ENCODE peak calls at places on chromosome 20, in six cellular contexts. C is CD4-positive, CD25-positive, alpha-beta regulatory T cell; U is left lung; Z is brain microvascular endothelial cell; M is uterus; S is naive thymus-derived CD4-positive, alpha-beta T cell. N is an unnamed sample.

GRCh38 chr20:41392871-41393704 is 26.5 kb upstream of the EMILIN3 start:
- DNase-seq in Z (no peak), C (no peak), U (no peak), S (no peak), M (peak), N (no peak)

GRCh38 chr20:63265891-63266515 is 6.6 kb upstream of the ARFGAP1 start:
- DNase-seq in U (no peak), C (no peak), M (no peak), S (no peak), Z (no peak), N (no peak)

GRCh38 chr20:32581839-32582658 is 3.1 kb downstream of the NOL4L start:
- DNase-seq in U (no peak), Z (no peak), C (no peak), S (no peak), M (no peak), N (no peak)

GRCh38 chr20:56391596-56392281 is at the start of gene AURKA:
- DNase-seq in M (no peak), Z (no peak), C (no peak), S (no peak), U (no peak), N (no peak)

GRCh38 chr20:63279931-63280330 is 7.3 kb downstream of the ARFGAP1 start:
- DNase-seq in M (no peak), Z (no peak), S (no peak), U (no peak), C (no peak), N (no peak)

GRCh38 chr20:10675456-10675848 is 1.7 kb upstream of the JAG1 start:
- DNase-seq in U (no peak), Z (no peak), M (no peak), S (no peak), C (no peak), N (no peak)

GRCh38 chr20:63497138-63497945 is 1.5 kb downstream of the EEF1A2 start:
- DNase-seq in M (no peak), S (no peak), C (no peak), U (no peak), Z (no peak), N (no peak)

GRCh38 chr20:19945732-19946670 is 71.2 kb upstream of the NAA20 start:
- DNase-seq in Z (no peak), S (no peak), M (no peak), C (no peak), U (no peak), N (no peak)

GRCh38 chr20:62518911-62519310 is 43.1 kb upstream of the GATA5 start:
- DNase-seq in S (no peak), Z (no peak), U (no peak), M (no peak), C (no peak), N (no peak)

GRCh38 chr20:29497261-29497671 is 1760.2 kb upstream of the DEFB115 start:
- DNase-seq in Z (no peak), S (no peak), M (no peak), C (no peak), U (peak), N (no peak)

GRCh38 chr20:10414982-10415650 is 18.9 kb downstream of the MKKS start:
- DNase-seq in C (no peak), Z (peak), U (no peak), S (no peak), M (no peak), N (no peak)

GRCh38 chr20:62117658-62118057 is 4.6 kb upstream of the LSM14B start:
- DNase-seq in S (peak), C (peak), Z (no peak), U (no peak), M (no peak), N (no peak)

GRCh38 chr20:11853359-11853758 is 64.3 kb upstream of the BTBD3 start:
- DNase-seq in Z (no peak), M (no peak), S (no peak), C (no peak), U (no peak), N (no peak)

GRCh38 chr20:22339946-22340345 is 244.4 kb downstream of the FOXA2 start:
- DNase-seq in Z (no peak), U (no peak), M (no peak), C (no peak), S (no peak), N (no peak)

GRCh38 chr20:40249805-40250204 is 439.2 kb downstream of the MAFB start:
- DNase-seq in U (no peak), Z (no peak), C (no peak), M (no peak), S (no peak), N (no peak)

GRCh38 chr20:48217191-48217590 is 431.9 kb upstream of the SULF2 start:
- DNase-seq in M (peak), U (no peak), C (no peak), Z (no peak), S (no peak), N (no peak)

GRCh38 chr20:1294497-1294896 is 28.4 kb downstream of the SNPH start:
- DNase-seq in C (no peak), Z (no peak), S (no peak), U (no peak), M (no peak), N (no peak)

GRCh38 chr20:25005661-25006060 is 13.1 kb upstream of the APMAP start:
- DNase-seq in U (peak), M (no peak), Z (no peak), S (no peak), C (no peak), N (peak)

GRCh38 chr20:51712501-51713212 is 55.5 kb downstream of the ATP9A start:
- DNase-seq in M (no peak), C (no peak), S (no peak), U (no peak), Z (peak), N (no peak)

GRCh38 chr20:48671141-48671540 is 156.7 kb downstream of the PREX1 start:
- DNase-seq in M (no peak), U (no peak), Z (no peak), S (no peak), C (no peak), N (no peak)

GRCh38 chr20:10674684-10675455 is 1.1 kb upstream of the JAG1 start:
- DNase-seq in U (peak), C (peak), M (peak), S (no peak), Z (peak), N (peak)

GRCh38 chr20:62899633-62900051 is 26.7 kb downstream of the DIDO1 start:
- DNase-seq in M (no peak), U (no peak), S (no peak), Z (no peak), C (no peak), N (no peak)

GRCh38 chr20:10563935-10564492 is 109.8 kb downstream of the JAG1 start:
- DNase-seq in Z (no peak), C (no peak), S (no peak), M (no peak), U (no peak), N (no peak)

GRCh38 chr20:7790189-7790588 is 150.1 kb downstream of the HAO1 start:
- DNase-seq in S (no peak), Z (no peak), U (no peak), M (no peak), C (no peak), N (no peak)

GRCh38 chr20:48791666-48792071 is 36.1 kb downstream of the PREX1 start:
- DNase-seq in Z (no peak), M (no peak), U (no peak), C (no peak), S (no peak), N (no peak)

GRCh38 chr20:62644802-62645496 is 2.6 kb downstream of the SLCO4A1 start:
- DNase-seq in C (peak), M (no peak), S (no peak), Z (no peak), U (no peak), N (no peak)

GRCh38 chr20:36367370-36367745 is 61.2 kb downstream of the DLGAP4 start:
- DNase-seq in U (no peak), C (no peak), S (no peak), M (no peak), Z (no peak), N (no peak)
- H3K4me3 ChIP-seq in U (no peak), C (no peak), S (no peak), M (no peak), Z (no peak), N (no peak)

GRCh38 chr20:58894652-58895051 is 42.1 kb downstream of the GNAS start:
- DNase-seq in U (no peak), C (no peak), Z (no peak), M (no peak), S (no peak), N (no peak)

GRCh38 chr20:58895099-58895795 is 42.7 kb downstream of the GNAS start:
- DNase-seq in S (no peak), C (peak), U (no peak), Z (no peak), M (no peak), N (no peak)

GRCh38 chr20:58896820-58897219 is 44.3 kb downstream of the GNAS start:
- DNase-seq in M (no peak), U (no peak), S (no peak), Z (no peak), C (no peak), N (no peak)

GRCh38 chr20:58897493-58897892 is 45.0 kb downstream of the GNAS start:
- DNase-seq in C (no peak), Z (no peak), U (no peak), S (no peak), M (no peak), N (no peak)

GRCh38 chr20:58895796-58896180 is 43.3 kb downstream of the GNAS start:
- DNase-seq in Z (no peak), C (no peak), U (no peak), S (no peak), M (no peak), N (no peak)
- H3K27ac ChIP-seq in Z (no peak), C (peak), U (peak), S (peak), M (no peak), N (peak)

DNA sequence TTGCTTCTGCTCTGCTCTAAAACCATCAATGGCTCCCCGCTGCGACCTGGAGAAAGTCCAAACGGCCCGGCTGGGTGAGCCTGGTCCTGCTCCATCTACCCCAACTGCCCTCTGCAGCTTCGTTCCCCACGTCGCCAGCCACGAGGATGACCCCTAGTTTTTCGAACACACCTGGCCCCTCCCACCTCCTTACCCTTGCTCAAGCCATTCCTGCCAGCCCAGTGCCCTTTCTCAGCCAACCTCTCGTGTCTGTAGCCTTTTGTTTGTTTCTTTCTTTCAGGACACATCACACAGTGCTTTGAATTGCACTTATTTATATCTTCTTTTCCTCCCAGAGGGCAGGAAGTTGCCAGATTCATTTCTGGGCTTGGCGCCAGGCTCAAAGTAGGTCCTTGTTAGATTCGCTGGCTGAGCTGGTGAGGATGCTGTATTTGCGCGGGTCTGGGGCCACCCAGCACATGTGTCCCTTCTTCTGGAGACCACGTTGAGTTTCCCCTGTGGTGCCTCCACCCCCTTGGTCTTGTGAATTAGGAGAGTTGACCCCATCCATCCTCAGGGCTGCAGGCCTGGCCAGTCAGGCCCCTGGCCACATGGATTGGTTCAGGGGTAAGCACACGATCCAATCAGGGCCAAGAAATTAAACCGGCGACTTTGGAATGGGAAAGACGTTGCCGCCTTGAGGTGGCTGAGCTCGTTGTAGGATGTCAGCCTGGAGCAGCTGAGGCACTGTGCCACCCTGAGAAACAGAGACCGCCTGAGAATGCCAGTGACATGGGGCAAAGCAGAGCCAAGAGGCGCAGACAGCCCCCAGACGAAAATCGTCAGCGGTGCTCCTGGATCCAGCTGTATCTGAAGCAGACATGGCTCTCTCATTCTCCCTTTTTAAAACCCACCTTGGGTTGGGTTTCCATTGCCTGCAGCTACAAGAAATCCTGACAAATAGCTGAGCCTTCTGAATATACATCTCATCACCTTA is 156.0 kb downstream of the CEBPB start:
- DNase-seq in C (peak), S (peak), U (peak), M (peak), Z (peak), N (peak)
- H3K4me3 ChIP-seq in C (no peak), S (no peak), U (no peak), M (no peak), Z (peak), N (peak)

DNA sequence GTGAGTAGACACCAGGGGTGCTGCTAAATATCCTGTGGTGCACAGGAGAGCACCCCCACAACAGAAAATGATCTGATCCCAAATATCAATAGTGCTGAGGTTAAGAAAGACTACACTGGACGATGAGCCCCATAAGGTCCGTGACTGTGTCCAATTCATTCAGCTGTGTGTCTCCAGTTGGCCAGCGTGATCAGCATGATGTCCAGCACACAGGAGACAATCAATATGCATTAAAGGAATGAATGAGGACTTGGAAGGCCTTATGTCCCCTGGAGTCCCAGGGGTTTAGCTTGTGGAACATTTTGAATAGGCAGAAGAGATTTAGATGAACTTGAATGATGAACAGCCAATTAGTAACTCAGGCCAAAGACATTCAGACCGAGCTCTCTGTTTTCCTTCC is 6.3 kb downstream of the PPP1R16B start:
- DNase-seq in M (no peak), S (no peak), U (no peak), C (no peak), Z (no peak), N (no peak)
- H3K27ac ChIP-seq in M (no peak), S (no peak), U (peak), C (peak), Z (no peak), N (no peak)

DNA sequence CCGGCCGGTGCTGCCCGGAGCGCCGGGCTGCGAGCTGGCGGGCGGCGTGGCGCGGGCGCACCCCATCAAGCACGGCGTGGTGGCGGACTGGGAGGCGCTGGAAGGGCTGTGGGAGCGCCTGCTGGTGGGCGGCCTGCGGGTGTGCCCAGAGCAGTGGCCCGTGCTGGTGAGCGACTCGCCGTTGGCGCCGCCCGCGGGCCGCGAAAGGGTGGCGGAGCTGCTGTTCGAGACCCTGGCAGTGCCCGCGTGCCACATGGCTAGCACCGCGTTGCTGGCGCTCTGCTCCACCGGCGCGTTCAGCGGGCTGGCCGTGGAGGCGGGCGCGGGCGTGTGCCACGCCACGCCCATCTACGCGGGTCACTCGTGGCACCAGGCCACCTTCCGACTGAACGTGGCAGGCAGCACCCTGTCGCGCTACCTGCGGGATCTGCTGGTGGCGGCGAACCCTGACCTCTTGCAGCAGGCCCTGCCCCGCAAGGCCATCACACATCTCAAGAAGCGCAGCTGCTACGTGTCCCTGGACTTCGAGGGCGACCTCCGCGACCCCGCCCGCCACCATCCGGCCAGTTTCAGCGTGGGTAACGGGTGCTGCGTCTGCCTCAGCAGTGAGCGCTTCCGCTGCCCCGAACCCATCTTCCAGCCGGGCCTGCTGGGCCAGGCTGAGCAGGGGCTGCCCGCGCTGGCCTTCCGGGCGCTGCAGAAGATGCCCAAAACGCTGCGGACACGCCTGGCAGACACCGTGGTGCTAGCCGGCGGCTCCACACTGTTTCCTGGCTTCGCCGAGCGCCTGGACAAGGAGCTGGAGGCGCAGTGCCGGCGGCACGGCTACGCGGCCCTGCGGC is 723 bp downstream of the ACTL10 start:
- DNase-seq in Z (peak), U (no peak), M (peak), S (peak), C (peak), N (no peak)
- H3K4me3 ChIP-seq in Z (peak), U (peak), M (peak), S (peak), C (peak), N (peak)

DNA sequence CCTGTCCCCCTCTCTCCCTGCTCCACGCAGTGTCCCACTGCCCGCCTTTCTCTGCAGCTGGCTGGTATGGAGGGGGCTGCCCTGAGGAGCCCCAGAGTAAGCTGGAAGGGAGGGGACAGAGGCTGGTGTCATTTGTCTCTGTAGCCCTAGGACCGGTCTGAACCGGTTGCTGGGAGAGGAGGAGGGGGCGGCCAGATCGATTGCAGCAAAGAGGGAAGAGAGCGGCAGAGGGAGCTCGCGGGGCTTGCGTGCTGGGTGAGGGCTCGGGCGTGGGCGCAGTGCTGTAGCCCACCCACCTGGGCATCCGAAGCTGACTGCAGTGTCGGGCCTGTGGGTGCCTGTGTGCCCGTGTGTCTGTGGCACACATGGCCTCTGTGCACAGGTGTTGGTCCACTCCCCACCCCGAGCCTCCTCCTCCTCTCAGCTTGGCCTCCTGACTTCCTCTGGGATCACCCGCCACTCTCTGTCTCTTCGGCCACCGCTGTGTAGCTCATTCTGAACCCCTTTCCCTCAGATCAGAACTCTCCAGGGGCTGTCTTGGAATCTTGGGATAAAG is 50.7 kb downstream of the SRC start:
- DNase-seq in U (no peak), S (no peak), M (no peak), Z (no peak), C (no peak), N (no peak)
- H3K27ac ChIP-seq in U (no peak), S (no peak), M (no peak), Z (no peak), C (no peak), N (no peak)

GRCh38 chr20:57652865-57653545 is 32.8 kb upstream of the ZBP1 start:
- DNase-seq in U (peak), M (peak), Z (no peak), S (no peak), C (no peak), N (peak)

GRCh38 chr20:57653910-57654309 is 33.7 kb upstream of the ZBP1 start:
- DNase-seq in S (no peak), Z (no peak), C (no peak), M (peak), U (no peak), N (no peak)

GRCh38 chr20:57651977-57652864 is 32.0 kb upstream of the ZBP1 start:
- DNase-seq in M (peak), C (no peak), Z (no peak), S (no peak), U (peak), N (peak)

GRCh38 chr20:57654363-57654997 is 34.3 kb upstream of the ZBP1 start:
- DNase-seq in Z (peak), U (peak), M (peak), S (peak), C (peak), N (peak)

GRCh38 chr20:57653546-57653900 is 33.3 kb upstream of the ZBP1 start:
- DNase-seq in U (peak), Z (no peak), S (no peak), M (peak), C (no peak), N (peak)
- H3K4me3 ChIP-seq in U (no peak), Z (no peak), S (no peak), M (no peak), C (no peak), N (no peak)

GRCh38 chr20:44910690-44911262 is 916 bp downstream of the PABPC1L start:
- DNase-seq in U (no peak), S (no peak), Z (no peak), C (no peak), M (no peak), N (no peak)
- H3K27ac ChIP-seq in U (no peak), S (peak), Z (no peak), C (peak), M (no peak), N (no peak)

DNA sequence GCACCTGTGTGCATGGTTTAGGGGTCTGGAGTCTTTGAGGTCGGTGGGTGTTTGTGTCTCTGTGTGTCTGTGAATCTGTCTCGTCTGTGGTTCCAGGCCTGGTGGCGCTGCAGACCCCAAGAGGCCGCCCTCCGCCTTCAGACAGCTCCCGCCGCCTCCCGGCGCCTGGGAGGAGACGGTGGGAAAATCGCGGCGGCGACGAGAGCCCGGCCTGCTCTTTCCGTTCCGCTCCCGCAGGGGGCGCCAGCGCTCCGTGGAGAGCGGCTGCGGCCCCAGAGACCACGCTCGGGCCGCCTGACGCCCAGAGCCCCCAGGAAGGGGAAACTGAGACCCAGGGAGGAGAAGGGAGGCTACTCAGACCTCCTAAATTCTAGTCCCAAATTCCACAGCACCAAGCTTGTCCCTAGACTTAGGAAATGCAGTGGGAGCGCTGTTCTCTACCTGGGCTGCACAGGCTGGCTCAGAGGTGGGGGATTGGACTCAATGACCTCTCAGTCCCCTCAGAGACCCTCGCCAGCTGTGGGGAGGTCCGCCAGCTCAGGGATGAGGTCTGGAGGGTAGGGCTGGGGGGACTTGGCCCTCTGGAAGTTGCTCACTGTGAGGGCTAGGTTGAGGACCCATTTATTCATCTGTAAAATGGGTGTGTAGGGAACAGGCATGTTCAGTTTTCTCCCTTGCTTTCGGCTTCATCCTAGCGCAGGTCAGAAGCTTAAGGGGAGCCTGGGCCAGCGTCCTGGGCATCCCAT is 36.9 kb upstream of the BLCAP start:
- DNase-seq in U (peak), M (peak), C (peak), Z (peak), S (peak), N (no peak)
- H3K4me3 ChIP-seq in U (no peak), M (no peak), C (no peak), Z (no peak), S (no peak), N (peak)

N was measured in coronary artery.